ENCODE peak calls at places on chromosomes 7 and 10, in four cellular contexts. R, U, X and K are unnamed samples.

GRCh38 chr10:33352631-33353030 is 18.2 kb upstream of the NRP1 start:
- DNase-seq in X (no peak), U (no peak), R (no peak), K (no peak)

GRCh38 chr7:36607741-36608140 is 116.6 kb downstream of the AOAH start:
- DNase-seq in U (no peak), X (no peak), R (no peak), K (no peak)

GRCh38 chr7:130444230-130444629 is 3.4 kb upstream of the CEP41 start:
- DNase-seq in R (peak; percentile 84), X (no peak), U (no peak), K (no peak)

GRCh38 chr10:101840102-101840684 is 3.4 kb downstream of the KCNIP2 start:
- DNase-seq in X (no peak), U (no peak), R (peak; percentile 54), K (peak; percentile 31)

GRCh38 chr10:132169031-132169765 is 17.6 kb upstream of the DPYSL4 start:
- DNase-seq in U (no peak), R (no peak), X (no peak), K (no peak)

GRCh38 chr10:102593074-102593803 is 51.0 kb upstream of the TRIM8 start:
- DNase-seq in X (no peak), U (no peak), R (no peak), K (peak; percentile 58)

GRCh38 chr10:71472466-71472865 is 75.7 kb downstream of the CDH23 start:
- DNase-seq in R (no peak), U (no peak), X (no peak), K (no peak)

GRCh38 chr10:3636356-3637181 is 148.4 kb downstream of the KLF6 start:
- DNase-seq in U (no peak), X (no peak), R (no peak), K (no peak)

GRCh38 chr10:86756511-86757109 is at the start of gene BMPR1A:
- DNase-seq in X (peak; percentile 54), R (peak; percentile 94), U (no peak), K (peak; percentile 77)

GRCh38 chr10:6722616-6723004 is 142.5 kb upstream of the PRKCQ start:
- DNase-seq in U (no peak), X (peak; percentile 63), R (peak; percentile 66), K (peak; percentile 72)

GRCh38 chr7:84746347-84746746 is 440.5 kb downstream of the SEMA3D start:
- DNase-seq in U (no peak), R (peak; percentile 48), X (no peak), K (no peak)

GRCh38 chr7:84738583-84739150 is 448.2 kb downstream of the SEMA3D start:
- DNase-seq in X (no peak), U (no peak), R (no peak), K (no peak)

GRCh38 chr7:84744388-84744787 is 442.5 kb downstream of the SEMA3D start:
- DNase-seq in X (no peak), R (no peak), U (no peak), K (peak; percentile 12)
- TF ChIP-seq CTCF in X (no peak), R (no peak), U (no peak), K (no peak)

GRCh38 chr7:150876817-150877526 is 24.7 kb downstream of the AOC1 start:
- DNase-seq in X (peak; percentile 58), R (peak; percentile 75), U (peak; percentile 56), K (peak; percentile 73)
- TF ChIP-seq CTCF in X (peak; percentile 62), R (peak; percentile 56), U (peak; percentile 58), K (peak; percentile 65)

DNA sequence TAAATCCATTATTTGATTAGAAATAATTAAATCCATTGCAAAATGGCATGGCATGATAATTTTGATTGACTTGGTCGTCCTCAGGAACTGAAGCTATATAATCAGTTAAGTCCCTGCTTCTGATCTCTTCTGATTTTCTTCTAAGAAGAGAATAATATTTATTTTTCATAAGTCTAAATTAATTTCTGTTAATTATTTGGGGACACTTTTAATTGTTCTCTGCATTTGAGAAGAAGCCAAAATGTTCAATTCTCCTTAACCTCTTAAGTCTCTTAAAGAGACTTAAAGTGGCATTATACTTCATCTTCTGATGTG is 67.2 kb downstream of the CAV1 start:
- DNase-seq in R (no peak), X (no peak), U (no peak), K (no peak)
- TF ChIP-seq CTCF in R (no peak), X (no peak), U (no peak), K (no peak)

DNA sequence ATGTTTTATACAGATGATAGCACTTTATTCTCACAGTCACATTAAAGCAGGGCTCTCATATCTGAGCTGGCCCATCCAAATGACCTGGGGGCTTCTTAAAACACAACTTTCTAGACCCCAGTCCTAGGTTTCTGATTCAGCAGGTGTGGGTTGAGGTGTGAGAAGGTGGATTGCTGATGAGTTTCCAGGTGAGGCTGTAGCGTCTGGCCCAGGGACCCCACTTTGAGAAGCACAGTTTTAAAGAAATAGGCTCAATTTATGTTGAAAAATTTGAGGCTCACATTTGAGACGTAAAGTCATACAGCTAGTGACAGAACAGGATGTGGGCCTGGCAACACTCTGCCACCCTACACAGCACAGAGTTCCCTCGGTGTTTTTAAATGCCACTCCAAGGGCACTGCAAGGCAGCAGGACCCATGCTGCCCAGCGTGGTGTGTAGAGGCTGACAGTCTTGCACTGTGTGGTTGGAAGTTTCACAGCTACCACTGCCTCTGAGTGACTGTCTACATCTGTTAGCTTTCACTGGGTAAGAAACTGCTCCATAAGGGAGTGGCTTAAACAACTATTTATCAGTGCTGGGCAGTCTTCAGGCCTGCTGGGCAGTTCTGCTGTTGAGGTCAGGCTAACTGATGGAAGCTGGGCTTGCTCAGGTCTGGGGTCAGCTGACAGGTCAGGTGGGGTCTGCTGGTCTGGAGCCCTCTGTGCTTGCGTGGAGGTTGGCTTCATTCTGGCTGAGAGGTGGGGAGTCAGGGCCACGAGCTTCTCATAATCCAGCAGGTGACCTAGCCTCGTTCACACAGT is 319.7 kb downstream of the CXCL12 start:
- DNase-seq in U (no peak), X (no peak), R (no peak), K (no peak)
- TF ChIP-seq CTCF in U (no peak), X (no peak), R (no peak), K (no peak)

GRCh38 chr7:209416-209815 is 17.0 kb downstream of the FAM20C start:
- DNase-seq in R (no peak), X (no peak), U (no peak), K (no peak)

GRCh38 chr7:205117-206010 is 13.0 kb downstream of the FAM20C start:
- DNase-seq in U (peak; percentile 27), X (no peak), R (no peak), K (no peak)

GRCh38 chr7:208816-209215 is 16.4 kb downstream of the FAM20C start:
- DNase-seq in R (no peak), X (no peak), U (no peak), K (no peak)

GRCh38 chr7:208128-208673 is 15.8 kb downstream of the FAM20C start:
- DNase-seq in R (no peak), X (no peak), U (no peak), K (no peak)

DNA sequence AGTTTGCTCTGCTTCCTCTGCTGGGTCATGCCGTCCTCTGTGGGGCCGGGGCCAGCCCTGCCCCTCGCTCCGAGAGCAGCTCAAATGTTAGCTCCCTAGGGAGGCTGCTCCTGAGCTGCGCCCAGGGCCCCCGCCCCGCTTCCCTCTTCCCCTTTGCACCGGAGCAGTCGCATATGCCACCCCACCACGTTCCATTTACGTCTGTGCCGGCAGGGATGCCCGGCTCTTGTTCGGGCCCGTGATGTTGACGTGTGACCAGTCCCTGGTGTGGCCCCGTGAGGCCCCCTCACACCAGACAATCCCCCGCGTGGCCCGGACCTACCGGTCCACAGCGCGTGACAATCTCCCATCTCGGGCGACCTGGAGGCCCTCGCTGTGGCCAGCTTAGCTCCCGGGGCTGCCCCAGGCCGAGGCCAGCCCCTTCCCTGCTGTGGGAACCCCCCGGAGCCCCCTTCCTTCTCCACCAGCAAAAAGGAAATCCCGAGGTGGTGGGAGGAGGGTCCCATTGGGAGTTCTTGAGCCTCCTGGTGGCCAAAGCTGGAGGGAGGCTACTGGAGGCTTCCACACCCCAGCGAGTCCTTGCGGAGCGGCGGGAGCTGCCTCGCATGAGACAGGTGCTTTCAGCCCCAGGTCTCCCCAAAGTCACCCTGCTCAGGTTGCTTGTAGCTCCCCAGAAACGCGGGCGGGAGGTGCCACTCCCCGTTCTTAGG is 15.2 kb downstream of the FAM20C start:
- DNase-seq in U (peak; percentile 9), R (no peak), X (no peak), K (no peak)
- TF ChIP-seq CTCF in U (no peak), R (no peak), X (no peak), K (peak; percentile 42)

DNA sequence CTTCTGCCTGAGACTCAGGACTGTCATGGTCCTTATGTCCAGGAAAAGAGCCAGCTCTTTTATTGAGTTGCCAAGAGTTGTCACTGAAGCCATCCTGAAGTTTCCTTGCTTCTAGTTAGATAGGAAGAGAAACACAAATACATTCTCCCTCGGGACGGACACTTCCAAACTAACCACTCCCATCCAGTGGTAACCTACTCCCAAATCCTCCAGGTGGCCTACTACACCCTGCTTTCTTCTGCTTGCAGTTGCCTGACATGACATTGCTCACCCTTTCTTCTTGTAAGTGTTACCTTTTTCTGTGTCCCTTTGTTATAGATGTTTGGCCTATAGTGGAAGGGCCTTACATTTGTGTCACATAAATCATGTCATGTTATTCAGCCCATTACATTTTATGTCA is 346.8 kb downstream of the NRG3 start:
- DNase-seq in X (no peak), U (no peak), R (no peak), K (no peak)
- TF ChIP-seq CTCF in X (no peak), U (no peak), R (no peak), K (no peak)

GRCh38 chr10:77247076-77247561 is 390.5 kb downstream of the KCNMA1 start:
- DNase-seq in X (peak; percentile 73), R (peak; percentile 86), U (no peak), K (no peak)
- TF ChIP-seq CTCF in X (no peak), R (no peak), U (no peak), K (no peak)

GRCh38 chr10:17235136-17235535 is 7.1 kb downstream of the VIM start:
- DNase-seq in U (no peak), R (no peak), X (no peak), K (no peak)
- TF ChIP-seq CTCF in U (no peak), R (peak; percentile 35), X (no peak), K (peak; percentile 56)

GRCh38 chr10:104780165-104780564 is 139.1 kb downstream of the SORCS3 start:
- DNase-seq in U (no peak), X (no peak), R (no peak), K (no peak)

GRCh38 chr10:104779701-104780100 is 138.6 kb downstream of the SORCS3 start:
- DNase-seq in U (no peak), X (no peak), R (no peak), K (no peak)

GRCh38 chr10:104780946-104781345 is 139.9 kb downstream of the SORCS3 start:
- DNase-seq in U (no peak), R (no peak), X (no peak), K (no peak)

GRCh38 chr10:104777086-104777799 is 136.2 kb downstream of the SORCS3 start:
- DNase-seq in R (no peak), X (no peak), U (no peak), K (no peak)
- TF ChIP-seq CTCF in R (no peak), X (no peak), U (peak; percentile 25), K (no peak)